ENCODE peak calls at places on chromosomes 13 and 19, in seven cellular contexts. B is psoas muscle, W is K562, U is astrocyte, M is body of pancreas, D is upper lobe of right lung, R is heart right ventricle. O is an unnamed sample.

GRCh38 chr13:48942131-48942530 is 33.6 kb upstream of the FNDC3A start:
- DNase-seq in M (no peak), D (no peak), U (peak; percentile 68), B (no peak), R (no peak), W (no peak), O (peak; percentile 45)

GRCh38 chr13:101390461-101390860 is 25.8 kb downstream of the NALCN start:
- DNase-seq in W (no peak), U (peak; percentile 65), D (no peak), B (no peak), R (no peak), M (no peak), O (peak; percentile 58)

GRCh38 chr19:3819989-3820388 is 33.8 kb upstream of the MATK start:
- DNase-seq in U (no peak), W (no peak), D (no peak), R (no peak), M (no peak), B (no peak), O (no peak)

GRCh38 chr13:113856716-113857065 is 7.2 kb downstream of the GAS6 start:
- DNase-seq in M (peak; percentile 41), R (peak; percentile 18), B (peak; percentile 80), W (no peak), D (no peak), U (peak; percentile 59), O (peak; percentile 61)

GRCh38 chr13:76335463-76335862 is 550.7 kb downstream of the KCTD12 start:
- DNase-seq in R (no peak), D (no peak), W (no peak), U (no peak), B (no peak), M (no peak), O (no peak)

GRCh38 chr19:27962260-27962659 is 1250.7 kb downstream of the UQCRFS1 start:
- DNase-seq in U (peak; percentile 77), R (no peak), B (no peak), M (no peak), D (no peak), W (no peak), O (no peak)

GRCh38 chr13:106534844-106535551 is 464 bp downstream of the EFNB2 start:
- DNase-seq in W (no peak), M (peak; percentile 20), B (peak; percentile 72), D (peak; percentile 76), U (peak; percentile 35), R (no peak), O (peak; percentile 58)

GRCh38 chr19:6686628-6686975 is 16.6 kb upstream of the TNFSF14 start:
- DNase-seq in U (no peak), B (no peak), R (no peak), W (no peak), D (no peak), M (no peak), O (no peak)

GRCh38 chr13:73428137-73428536 is 369.3 kb downstream of the KLF5 start:
- DNase-seq in B (no peak), R (no peak), W (no peak), U (peak; percentile 94), D (no peak), M (no peak), O (peak; percentile 88)

GRCh38 chr13:67650471-67650870 is 420.3 kb upstream of the PCDH9 start:
- DNase-seq in D (no peak), M (no peak), W (no peak), B (no peak), U (peak; percentile 14), R (no peak), O (peak; percentile 0)

GRCh38 chr13:95896302-95896701 is 156.9 kb downstream of the UGGT2 start:
- DNase-seq in R (no peak), D (no peak), W (peak; percentile 20), M (no peak), B (no peak), U (peak; percentile 48), O (peak; percentile 44)

GRCh38 chr13:39036212-39036611 is 1.7 kb downstream of the PROSER1 start:
- DNase-seq in U (peak; percentile 12), M (peak; percentile 11), D (no peak), W (peak; percentile 29), R (no peak), B (no peak), O (peak; percentile 63)

GRCh38 chr13:91133941-91134772 is 213.3 kb upstream of the MIR17HG start:
- DNase-seq in B (no peak), R (peak; percentile 48), D (no peak), M (peak; percentile 62), U (peak; percentile 45), W (peak; percentile 88), O (peak; percentile 52)

GRCh38 chr13:75217949-75218348 is 264.0 kb downstream of the TBC1D4 start:
- DNase-seq in U (peak; percentile 77), B (no peak), M (no peak), W (no peak), D (no peak), R (no peak), O (peak; percentile 71)

GRCh38 chr19:42038675-42039074 is 31.3 kb downstream of the GRIK5 start:
- DNase-seq in D (no peak), W (no peak), U (no peak), M (no peak), R (peak; percentile 81), B (no peak), O (no peak)

GRCh38 chr13:35474551-35474950 is 1.9 kb downstream of the MAB21L1 start:
- DNase-seq in U (no peak), R (no peak), M (no peak), W (no peak), B (no peak), D (no peak), O (peak; percentile 32)

GRCh38 chr13:113926301-113926761 is 47.5 kb downstream of the C13orf46 start:
- DNase-seq in U (no peak), R (no peak), D (no peak), M (no peak), B (peak; percentile 66), W (no peak), O (peak; percentile 50)

GRCh38 chr19:30358821-30359580 is 13.2 kb upstream of the ZNF536 start:
- DNase-seq in R (no peak), U (no peak), M (no peak), W (no peak), B (no peak), D (no peak), O (no peak)

GRCh38 chr13:75635621-75636338 is at the start of gene LMO7:
- DNase-seq in W (peak; percentile 15), M (peak; percentile 65), B (peak; percentile 74), D (peak; percentile 84), U (peak; percentile 49), R (peak; percentile 37), O (peak; percentile 85)

GRCh38 chr13:25112856-25113255 is 16.9 kb downstream of the PABPC3 start:
- DNase-seq in U (no peak), B (no peak), D (no peak), W (no peak), R (no peak), M (no peak), O (no peak)

GRCh38 chr19:608155-609000 is 18.7 kb downstream of the HCN2 start:
- DNase-seq in B (no peak), R (no peak), D (no peak), U (no peak), W (no peak), M (no peak), O (no peak)

GRCh38 chr13:21079206-21079605 is 17.8 kb upstream of the LATS2 start:
- DNase-seq in W (no peak), B (no peak), R (no peak), U (peak; percentile 50), M (no peak), D (no peak), O (peak; percentile 38)

GRCh38 chr13:30600470-30600869 is 17.2 kb upstream of the USPL1 start:
- DNase-seq in D (peak; percentile 70), B (no peak), U (no peak), W (no peak), M (no peak), R (no peak), O (no peak)

GRCh38 chr19:54389556-54389955 is 24.8 kb upstream of the LAIR1 start:
- DNase-seq in B (no peak), R (no peak), W (no peak), U (no peak), M (no peak), D (no peak), O (no peak)
- H3K4me3 ChIP-seq in B (no peak overlapping the region), R (no peak overlapping the region), W (no peak overlapping the region), U (no peak overlapping the region), M (no peak overlapping the region), D (no peak overlapping the region), O (no peak overlapping the region)

GRCh38 chr19:38705197-38706019 is 38.9 kb downstream of the CAPN12 start:
- DNase-seq in D (no peak), U (no peak), W (no peak), R (no peak), B (no peak), M (no peak), O (no peak)
- H3K36me3 ChIP-seq in D (peaks cover 99% of the 10 kb centered on the region), U (peaks cover 69% of the 10 kb centered on the region), W (peaks cover 99% of the 10 kb centered on the region), R (peaks cover 100% of the 10 kb centered on the region), B (peaks cover 100% of the 10 kb centered on the region), M (peaks cover 35% of the 10 kb centered on the region), O (peaks cover 97% of the 10 kb centered on the region)

DNA sequence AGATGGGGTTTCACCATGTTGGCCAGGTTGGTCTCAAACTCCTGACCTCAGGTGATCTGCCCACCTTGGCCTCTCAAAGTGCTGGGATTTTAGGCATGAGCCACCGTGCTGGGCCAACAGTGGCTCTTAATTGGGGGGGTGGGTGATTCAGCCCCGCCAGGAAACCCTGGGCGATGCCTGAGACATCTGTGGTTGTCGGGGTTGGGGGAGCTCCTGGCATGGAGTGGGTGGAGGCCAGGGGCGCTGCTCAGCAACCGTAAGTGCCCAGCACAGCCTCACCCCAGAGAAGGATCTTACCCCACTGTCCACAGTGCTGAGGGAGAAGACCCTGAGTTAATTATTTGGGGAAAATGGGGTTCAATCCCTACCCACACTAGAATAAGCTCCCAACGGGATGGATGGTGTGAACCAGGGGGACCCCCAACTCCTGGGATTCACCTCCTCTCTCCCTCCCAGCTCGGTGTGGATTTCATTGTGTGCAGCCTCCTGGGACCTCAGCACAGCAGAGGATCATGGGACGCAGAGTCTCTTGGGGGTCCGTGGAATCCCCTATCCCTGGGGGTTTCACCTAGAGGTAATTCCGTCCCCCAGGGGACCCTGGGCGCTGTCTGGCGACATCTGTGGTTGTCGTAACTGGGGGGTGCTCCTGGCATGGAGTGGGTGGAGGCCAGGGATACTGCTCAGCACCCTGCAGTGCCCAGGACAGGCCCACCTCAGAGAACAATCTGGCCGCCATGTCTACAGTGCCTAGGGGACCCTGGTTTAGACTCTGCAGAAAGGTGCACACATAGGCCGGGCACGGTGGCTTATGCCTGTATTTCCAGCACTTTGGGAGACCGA is 68.9 kb downstream of the GADD45B start:
- DNase-seq in D (peak; percentile 59), R (no peak), W (no peak), U (no peak), B (no peak), M (no peak), O (no peak)
- H3K4me1 ChIP-seq in D (peaks cover 82% of the 10 kb centered on the region), R (peaks cover 35% of the 10 kb centered on the region), W (peaks cover 31% of the 10 kb centered on the region), U (peaks cover 59% of the 10 kb centered on the region), B (peaks cover 63% of the 10 kb centered on the region), M (peaks cover 54% of the 10 kb centered on the region), O (peaks cover 52% of the 10 kb centered on the region)

DNA sequence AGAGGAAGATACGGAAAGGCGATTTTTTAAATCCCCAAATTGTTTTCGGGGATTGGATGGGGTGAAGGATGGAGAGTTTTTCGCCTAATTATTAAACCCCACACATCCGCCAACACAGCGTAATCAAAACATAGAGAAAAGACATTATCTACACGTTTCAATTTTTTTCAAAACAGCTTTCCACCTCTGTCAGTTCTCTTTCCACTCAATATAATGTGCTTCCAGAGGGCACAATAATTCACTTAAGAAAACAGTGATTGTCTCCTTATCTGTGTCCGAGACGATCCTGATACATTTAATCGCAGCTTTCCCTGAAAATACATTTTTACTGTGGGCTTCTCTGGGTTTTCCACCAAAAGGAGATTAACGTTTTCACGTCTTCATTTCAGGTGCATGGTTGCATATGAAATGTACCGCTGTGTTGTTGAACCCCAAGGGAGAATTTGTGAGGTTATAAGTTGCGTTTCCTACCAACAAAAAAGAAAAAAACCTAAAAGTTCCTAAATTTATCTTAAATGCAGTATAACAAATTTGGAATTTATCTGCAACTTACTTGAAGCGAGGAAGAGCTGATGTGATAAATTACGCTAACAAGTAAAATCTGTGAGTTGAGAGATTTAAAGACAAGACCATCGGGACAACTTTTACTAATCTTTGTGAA is 625 bp upstream of the OBI1 start:
- DNase-seq in R (no peak), B (no peak), M (no peak), U (no peak), D (no peak), W (no peak), O (no peak)
- H3K4me3 ChIP-seq in R (peak overlapping the region; percentile 89), B (peak overlapping the region; percentile 79), M (peak overlapping the region; percentile 83), U (peak overlapping the region; percentile 94), D (peak overlapping the region; percentile 83), W (no peak overlapping the region), O (peak overlapping the region; percentile 96)

O was measured in adipocyte.